ENCODE peak calls at places on chromosomes 3 and 15, in five cellular contexts. L, Q, E, V and F are unnamed samples.

GRCh38 chr3:123546133-123546755 is 38.6 kb downstream of the HACD2 start:
- DNase-seq in Q (no peak), V (no peak), E (no peak), L (no peak), F (peak)

GRCh38 chr3:95815828-95816227 is 998.6 kb upstream of the EPHA6 start:
- DNase-seq in V (no peak), Q (no peak), E (no peak), L (no peak), F (no peak)

GRCh38 chr15:52463638-52464037 is 65.0 kb downstream of the MYO5A start:
- DNase-seq in E (no peak), Q (no peak), V (no peak), L (no peak), F (no peak)

GRCh38 chr15:77064539-77065308 is 6.2 kb downstream of the TSPAN3 start:
- DNase-seq in Q (no peak), L (no peak), V (no peak), E (no peak), F (peak)

GRCh38 chr3:123635220-123635619 is 50.4 kb upstream of the HACD2 start:
- DNase-seq in L (no peak), Q (no peak), E (no peak), V (no peak), F (no peak)

GRCh38 chr3:61181874-61182273 is 69.4 kb downstream of the FHIT start:
- DNase-seq in Q (peak), V (peak), E (peak), L (no peak), F (no peak)

GRCh38 chr15:40340740-40341400 is at the start of gene CCDC9B:
- DNase-seq in V (no peak), L (peak), E (peak), Q (peak), F (no peak)

GRCh38 chr15:64127521-64128275 is 23.8 kb upstream of the SNX22 start:
- DNase-seq in Q (no peak), L (no peak), E (no peak), V (no peak), F (no peak)

GRCh38 chr3:141795311-141795710 is 32.1 kb downstream of the GRK7 start:
- DNase-seq in E (no peak), V (no peak), L (no peak), Q (no peak), F (no peak)

GRCh38 chr15:48358229-48358641 is 27.0 kb downstream of the DUT start:
- DNase-seq in L (no peak), E (peak), V (no peak), Q (no peak), F (no peak)

GRCh38 chr3:52783211-52783555 is 5.8 kb downstream of the ITIH1 start:
- DNase-seq in Q (no peak), V (no peak), E (no peak), L (no peak), F (no peak)

GRCh38 chr15:70794596-70795310 is 31.4 kb upstream of the UACA start:
- DNase-seq in E (no peak), L (no peak), Q (no peak), V (no peak), F (no peak)

GRCh38 chr3:127853681-127854080 is 31.4 kb upstream of the MGLL start:
- DNase-seq in E (no peak), V (no peak), Q (peak), L (peak), F (no peak)

GRCh38 chr3:133804896-133805295 is 719 bp upstream of the SRPRB start:
- DNase-seq in L (no peak), Q (no peak), V (no peak), E (no peak), F (no peak)

DNA sequence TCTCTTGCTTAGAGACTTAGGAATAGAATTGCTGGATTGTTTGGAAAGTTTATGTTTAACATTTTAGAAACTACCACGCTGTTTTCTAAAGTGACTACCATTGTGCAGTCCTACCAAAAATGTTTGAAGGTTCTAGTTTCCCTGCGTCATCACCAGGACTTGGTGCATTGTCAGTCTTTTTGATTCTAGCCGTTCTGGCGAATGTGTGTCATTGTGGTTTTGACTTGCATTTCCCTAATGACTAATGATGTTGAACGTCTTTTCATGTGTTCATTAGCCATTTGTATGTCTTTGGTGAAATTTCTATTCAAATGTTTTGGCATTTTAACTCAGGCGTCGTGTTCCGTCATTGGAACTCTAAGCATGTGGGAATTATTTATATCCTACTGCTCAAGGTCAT is 58.0 kb downstream of the CHD2 start:
- DNase-seq in Q (no peak), E (no peak), L (no peak), V (no peak), F (no peak)
- TF ChIP-seq SIN3A in Q (no peak), E (no peak), L (no peak), V (no peak), F (no peak)

GRCh38 chr3:8629151-8630021 is 15.2 kb downstream of the SSUH2 start:
- DNase-seq in E (peak), Q (no peak), L (peak), V (peak), F (peak)
- TF ChIP-seq REST in E (no peak), Q (no peak), L (no peak), V (no peak), F (no peak)

DNA sequence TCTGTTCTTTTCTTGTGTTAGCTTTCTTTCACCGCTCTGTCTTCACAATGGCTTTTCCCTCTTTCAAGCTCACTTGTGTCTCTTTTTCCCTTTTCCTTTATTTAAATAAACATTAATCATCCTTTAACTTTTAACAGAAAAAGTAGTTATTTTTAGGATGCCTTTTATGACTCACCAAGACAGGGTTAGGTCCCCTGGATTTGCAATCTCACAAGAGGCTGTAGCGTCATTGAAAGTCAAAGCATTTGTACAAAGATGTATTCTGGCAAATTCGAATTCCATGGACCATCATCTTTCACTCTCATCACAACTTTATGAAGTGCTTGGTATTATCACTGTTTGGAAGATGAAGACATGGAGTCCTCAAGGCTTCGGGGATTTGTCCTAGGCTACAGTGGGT is 34.8 kb upstream of the MCTP2 start:
- DNase-seq in E (no peak), L (no peak), Q (no peak), V (no peak), F (no peak)
- TF ChIP-seq SIN3A in E (no peak), L (no peak), Q (no peak), V (no peak), F (no peak)

GRCh38 chr15:81095690-81096365 is 38.2 kb upstream of the CFAP161 start:
- DNase-seq in V (no peak), E (no peak), L (peak), Q (no peak), F (no peak)

GRCh38 chr15:81088496-81088895 is 45.6 kb upstream of the CFAP161 start:
- DNase-seq in Q (no peak), E (no peak), L (no peak), V (no peak), F (no peak)

GRCh38 chr15:81092559-81092902 is 41.5 kb upstream of the CFAP161 start:
- DNase-seq in L (no peak), Q (no peak), V (no peak), E (no peak), F (no peak)

GRCh38 chr15:81093961-81094360 is 40.1 kb upstream of the CFAP161 start:
- DNase-seq in V (no peak), Q (no peak), E (no peak), L (no peak), F (no peak)

GRCh38 chr15:81091889-81092558 is 42.0 kb upstream of the CFAP161 start:
- DNase-seq in E (peak), Q (peak), V (no peak), L (peak), F (peak)
- TF ChIP-seq REST in E (no peak), Q (no peak), V (no peak), L (no peak), F (no peak)

DNA sequence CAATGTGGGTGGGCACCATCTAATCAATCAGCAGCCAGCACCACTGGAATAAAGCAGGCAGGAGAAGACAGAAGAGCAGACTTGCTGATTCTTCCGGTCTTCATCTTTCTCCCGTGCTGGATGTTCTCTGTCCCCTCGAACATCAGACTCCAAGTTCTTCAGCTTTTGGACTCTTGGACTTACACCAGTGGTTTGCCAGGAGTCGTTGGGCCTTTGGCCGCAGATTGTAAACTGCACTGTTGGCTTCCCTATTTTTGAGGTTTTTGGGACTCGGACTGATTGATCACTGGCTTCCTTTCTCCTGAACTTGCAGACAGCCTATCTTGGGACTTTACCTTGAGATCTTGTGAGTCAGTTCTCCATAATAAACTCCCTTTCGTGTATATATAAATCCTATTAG is 292.8 kb downstream of the BCHE start:
- DNase-seq in E (no peak), Q (no peak), V (no peak), L (no peak), F (no peak)
- TF ChIP-seq SIN3A in E (no peak), Q (no peak), V (no peak), L (no peak), F (no peak)

GRCh38 chr3:147652682-147653081 is 243.5 kb downstream of the ZIC1 start:
- DNase-seq in V (no peak), E (no peak), L (no peak), Q (no peak), F (no peak)

GRCh38 chr3:147655236-147655635 is 246.1 kb downstream of the ZIC1 start:
- DNase-seq in E (no peak), V (no peak), Q (no peak), L (no peak), F (no peak)

GRCh38 chr3:147656023-147656422 is 246.9 kb downstream of the ZIC1 start:
- DNase-seq in Q (no peak), V (no peak), E (no peak), L (no peak), F (no peak)

GRCh38 chr3:147653309-147653923 is 244.3 kb downstream of the ZIC1 start:
- DNase-seq in L (no peak), V (no peak), E (no peak), Q (no peak), F (no peak)

GRCh38 chr3:147654827-147655226 is 245.7 kb downstream of the ZIC1 start:
- DNase-seq in E (no peak), Q (no peak), V (no peak), L (no peak), F (no peak)
- TF ChIP-seq REST in E (no peak), Q (no peak), V (no peak), L (no peak), F (no peak)

GRCh38 chr15:43509002-43509922 is 8.1 kb upstream of the MAP1A start:
- DNase-seq in L (no peak), Q (peak), V (no peak), E (no peak), F (no peak)
- TF ChIP-seq SIN3A in L (no peak), Q (no peak), V (no peak), E (no peak), F (no peak)